ENCODE peak calls at places on chromosomes 11 and 22, in six cellular contexts. R is colonic mucosa, O is Panc1, S is cardiac fibroblast, B is lung, N is progenitor cell of endocrine pancreas. P is an unnamed sample.

GRCh38 chr11:58575377-58576020 is at the start of gene LPXN:
- DNase-seq in B (no peak), R (no peak), S (peak), O (no peak), N (no peak), P (no peak)

GRCh38 chr11:99368579-99368978 is 347.8 kb downstream of the CNTN5 start:
- DNase-seq in S (peak), O (no peak), B (no peak), N (no peak), R (no peak), P (no peak)

GRCh38 chr11:131649861-131650260 is 279.4 kb downstream of the NTM start:
- DNase-seq in O (no peak), R (no peak), N (no peak), S (no peak), B (no peak), P (no peak)

GRCh38 chr22:44583076-44583760 is 85.2 kb upstream of the RTL6 start:
- DNase-seq in N (no peak), R (no peak), S (peak), B (no peak), O (no peak), P (no peak)

GRCh38 chr11:118230088-118230487 is 5.3 kb upstream of the JAML start:
- DNase-seq in R (no peak), O (no peak), S (no peak), N (no peak), B (no peak), P (no peak)

GRCh38 chr22:20503816-20504215 is 3.6 kb upstream of the MED15 start:
- DNase-seq in O (no peak), R (peak), S (no peak), B (no peak), N (no peak), P (no peak)

GRCh38 chr22:24053481-24054226 is 42.5 kb downstream of the CABIN1 start:
- DNase-seq in N (no peak), B (no peak), R (no peak), O (no peak), S (no peak), P (no peak)

GRCh38 chr11:82790723-82791487 is 57.2 kb upstream of the FAM181B start:
- DNase-seq in N (no peak), S (peak), B (no peak), R (no peak), O (no peak), P (no peak)

GRCh38 chr11:105046898-105047579 is 1.9 kb upstream of the CARD16 start:
- DNase-seq in N (no peak), R (peak), B (peak), S (peak), O (peak), P (peak)

GRCh38 chr22:39988386-39989114 is 6.2 kb upstream of the FAM83F start:
- DNase-seq in S (no peak), N (no peak), R (no peak), O (no peak), B (no peak), P (no peak)

GRCh38 chr11:123977731-123978347 is at the start of gene OR10S1:
- DNase-seq in N (no peak), S (no peak), O (no peak), R (no peak), B (no peak), P (no peak)

GRCh38 chr11:33716236-33716635 is 15.6 kb upstream of the C11orf91 start:
- DNase-seq in O (no peak), N (no peak), S (peak), B (no peak), R (no peak), P (no peak)

GRCh38 chr11:833849-834311 is 1.1 kb downstream of the CD151 start:
- DNase-seq in S (no peak), R (peak), N (no peak), B (no peak), O (no peak), P (no peak)

GRCh38 chr11:63876616-63877015 is 37.7 kb downstream of the MARK2 start:
- DNase-seq in B (no peak), O (no peak), R (no peak), N (no peak), S (no peak), P (no peak)

GRCh38 chr11:69244286-69244685 is 49.7 kb upstream of the MYEOV start:
- DNase-seq in N (no peak), B (no peak), S (no peak), O (no peak), R (peak), P (no peak)

GRCh38 chr11:88281317-88281712 is 56.2 kb downstream of the CTSC start:
- DNase-seq in N (no peak), O (no peak), R (no peak), B (no peak), S (peak), P (peak)
- TF ChIP-seq CTCF in N (no peak), O (no peak), R (no peak), B (no peak), S (peak), P (peak)

GRCh38 chr22:32836286-32836859 is 34.9 kb downstream of the TIMP3 start:
- DNase-seq in B (no peak), O (no peak), S (peak), N (no peak), R (no peak), P (no peak)
- TF ChIP-seq CTCF in B (peak), O (peak), S (peak), N (peak), R (peak), P (peak)

GRCh38 chr11:113240790-113241189 is 73.6 kb upstream of the TTC12 start:
- DNase-seq in O (no peak), R (no peak), S (no peak), N (no peak), B (no peak), P (no peak)
- TF ChIP-seq CTCF in O (no peak), R (no peak), S (no peak), N (no peak), B (no peak), P (no peak)

DNA sequence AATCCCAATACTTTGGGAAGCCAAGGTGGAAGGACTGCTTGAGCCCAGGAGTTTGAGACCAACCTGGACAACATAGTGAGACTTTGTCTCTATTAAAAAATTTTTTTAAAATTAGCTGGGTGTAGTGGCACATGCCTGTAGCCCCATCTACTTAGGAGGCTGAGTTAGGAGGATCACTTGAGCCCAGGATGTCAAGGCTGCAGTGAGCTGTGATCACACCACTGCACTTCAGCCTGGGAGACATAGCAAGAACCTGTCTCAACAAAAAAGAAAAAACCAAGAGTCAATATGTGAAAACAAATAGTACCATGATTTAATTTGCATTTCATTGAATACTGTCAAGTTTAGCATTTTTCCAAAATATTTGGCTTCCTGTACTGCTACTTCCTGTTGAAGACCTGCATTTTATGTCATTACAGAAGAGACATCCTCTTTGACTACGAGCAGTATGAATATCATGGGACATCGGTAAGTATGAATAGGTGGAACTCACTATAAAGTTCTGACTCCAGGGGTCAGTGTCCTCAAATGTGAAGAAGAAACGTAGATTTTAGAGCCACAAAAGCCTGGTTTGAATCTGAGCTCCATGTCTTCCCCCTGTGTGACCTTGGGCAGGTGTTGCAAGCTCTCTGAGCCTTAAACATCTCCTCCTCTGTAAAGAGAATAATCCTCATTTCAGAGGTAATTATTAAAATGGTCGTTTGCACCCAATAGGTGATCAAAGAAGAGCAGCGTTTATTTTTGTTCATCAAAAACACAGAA is 16.0 kb downstream of the CDC45 start:
- DNase-seq in R (no peak), O (no peak), S (peak), N (no peak), B (no peak), P (no peak)
- TF ChIP-seq CTCF in R (no peak), O (no peak), S (peak), N (peak), B (peak), P (peak)

GRCh38 chr11:115965754-115966504 is 461.7 kb upstream of the CADM1 start:
- DNase-seq in B (peak), O (no peak), N (no peak), S (no peak), R (no peak), P (no peak)
- TF ChIP-seq CTCF in B (no peak), O (no peak), N (no peak), S (no peak), R (no peak), P (no peak)

DNA sequence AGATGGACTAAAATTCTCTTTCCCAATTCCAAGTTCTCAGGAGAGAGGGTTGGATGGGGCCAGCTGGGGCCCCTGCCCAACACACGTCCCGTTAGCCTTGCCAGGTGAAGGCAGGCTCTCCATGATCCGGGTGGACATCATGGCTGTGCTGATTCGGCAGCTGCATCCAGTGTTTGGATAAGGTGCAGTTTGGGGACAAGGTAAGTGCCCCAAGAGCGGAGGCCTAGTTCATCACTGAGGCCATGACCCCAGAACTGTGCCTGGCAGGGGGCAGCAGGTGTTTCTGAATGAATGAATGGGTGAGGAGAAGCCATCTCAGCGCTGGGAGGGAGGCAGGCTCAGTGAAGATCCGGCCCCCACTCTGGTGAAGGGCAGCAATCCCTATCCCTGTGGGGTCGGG is 520.4 kb downstream of the TBC1D22A start:
- DNase-seq in N (no peak), B (no peak), S (no peak), R (no peak), O (no peak), P (no peak)
- TF ChIP-seq CTCF in N (no peak), B (no peak), S (no peak), R (no peak), O (no peak), P (no peak)

GRCh38 chr11:67645521-67646457 is 4.7 kb downstream of the ACY3 start:
- DNase-seq in N (no peak), O (no peak), R (no peak), S (no peak), B (no peak), P (no peak)
- TF ChIP-seq CTCF in N (no peak), O (peak), R (no peak), S (no peak), B (no peak), P (no peak)

DNA sequence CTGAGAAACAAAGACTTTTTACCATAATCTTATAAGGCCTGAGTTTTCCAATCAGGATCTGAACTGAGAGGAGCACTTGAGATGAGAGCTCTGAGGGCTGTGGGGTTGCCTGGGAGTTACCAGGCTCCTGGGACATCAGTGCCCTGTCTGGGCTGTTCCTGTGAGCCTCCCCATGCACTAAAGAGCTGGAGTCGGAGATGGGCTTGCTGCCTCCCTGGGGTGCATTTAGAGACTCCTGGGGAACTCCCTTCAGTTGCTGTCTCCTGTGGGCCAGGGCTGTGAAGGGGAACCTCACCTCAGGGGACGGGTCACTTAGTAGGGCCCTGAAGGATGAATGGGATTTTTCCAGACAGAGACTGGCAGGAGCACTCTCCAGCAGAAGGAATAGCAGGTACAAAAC is 33.3 kb downstream of the KCNC1 start:
- DNase-seq in S (no peak), O (no peak), R (no peak), N (no peak), B (no peak), P (no peak)
- TF ChIP-seq CTCF in S (no peak), O (no peak), R (no peak), N (no peak), B (no peak), P (no peak)

GRCh38 chr11:71183878-71184277 is 68.5 kb downstream of the SHANK2 start:
- DNase-seq in B (no peak), N (no peak), S (no peak), O (no peak), R (no peak), P (no peak)
- TF ChIP-seq CTCF in B (no peak), N (no peak), S (no peak), O (no peak), R (no peak), P (no peak)

GRCh38 chr11:6721343-6721742 is 38.2 kb upstream of the MRPL17 start:
- DNase-seq in N (no peak), R (no peak), O (no peak), S (no peak), B (no peak), P (no peak)
- TF ChIP-seq CTCF in N (no peak), R (no peak), O (no peak), S (no peak), B (no peak), P (no peak)

P was measured in epithelial cell of proximal tubule.